ENCODE peak calls at places on chromosomes 16 and 17, in five cellular contexts. Q, N, O, P and R are unnamed samples.

GRCh38 chr17:83171661-83172060 is 92.3 kb downstream of the METRNL start:
- DNase-seq in N (peak; percentile 5), O (no peak), Q (no peak), P (peak; percentile 13), R (no peak)

GRCh38 chr17:4533522-4534502 is 21.4 kb downstream of the MYBBP1A start:
- DNase-seq in Q (no peak), N (no peak), P (no peak), O (no peak), R (no peak)

GRCh38 chr16:30761427-30761927 is 385 bp downstream of the CFAP119 start:
- DNase-seq in Q (no peak), N (no peak), P (no peak), O (no peak), R (peak; percentile 24)

GRCh38 chr17:58755577-58756245 is at the start of gene PPM1E:
- DNase-seq in P (no peak), Q (peak; percentile 38), O (peak; percentile 21), N (peak; percentile 9), R (peak; percentile 36)

GRCh38 chr16:57577214-57577613 is 34.8 kb downstream of the ADGRG5 start:
- DNase-seq in P (no peak), O (no peak), N (no peak), Q (no peak), R (no peak)

GRCh38 chr16:287298-287811 is 4.4 kb downstream of the PDIA2 start:
- DNase-seq in O (no peak), P (no peak), Q (no peak), N (no peak), R (no peak)

GRCh38 chr17:7650509-7651096 is at the start of gene ATP1B2:
- DNase-seq in N (peak; percentile 24), O (peak; percentile 8), Q (peak; percentile 31), P (peak; percentile 41), R (peak; percentile 25)

GRCh38 chr17:61362852-61363600 is 36.6 kb upstream of the TBX2 start:
- DNase-seq in N (no peak), Q (no peak), O (no peak), P (no peak), R (no peak)

GRCh38 chr17:78613423-78613822 is 36.2 kb upstream of the DNAH17 start:
- DNase-seq in Q (no peak), O (no peak), N (no peak), P (no peak), R (no peak)

GRCh38 chr16:54055191-54055590 is 231.4 kb downstream of the IRX3 start:
- DNase-seq in N (no peak), P (no peak), Q (no peak), O (no peak), R (no peak)

GRCh38 chr17:61294777-61295176 is 104.9 kb upstream of the TBX2 start:
- DNase-seq in P (no peak), Q (peak; percentile 51), N (no peak), O (peak; percentile 74), R (peak; percentile 36)

GRCh38 chr16:14007460-14007859 is 63.7 kb upstream of the MRTFB start:
- DNase-seq in O (peak; percentile 95), N (no peak), Q (peak; percentile 66), P (no peak), R (peak; percentile 72)

GRCh38 chr17:12973496-12974318 is 44.1 kb downstream of the ELAC2 start:
- DNase-seq in O (no peak), N (no peak), Q (no peak), P (no peak), R (peak; percentile 2)

GRCh38 chr17:37043201-37043600 is 94.4 kb downstream of the AATF start:
- DNase-seq in N (no peak), O (no peak), P (no peak), Q (peak; percentile 10), R (peak; percentile 5)

GRCh38 chr17:76667356-76667755 is 23.8 kb upstream of the ST6GALNAC1 start:
- DNase-seq in Q (no peak), P (no peak), N (no peak), O (no peak), R (no peak)

GRCh38 chr17:74822329-74823175 is 37.1 kb downstream of the GRIN2C start:
- DNase-seq in P (no peak), N (peak; percentile 40), Q (no peak), O (no peak), R (no peak)

GRCh38 chr16:30902070-30902972 is 5.9 kb downstream of the CTF1 start:
- DNase-seq in P (peak; percentile 34), O (peak; percentile 57), N (peak; percentile 32), Q (peak; percentile 64), R (peak; percentile 59)

DNA sequence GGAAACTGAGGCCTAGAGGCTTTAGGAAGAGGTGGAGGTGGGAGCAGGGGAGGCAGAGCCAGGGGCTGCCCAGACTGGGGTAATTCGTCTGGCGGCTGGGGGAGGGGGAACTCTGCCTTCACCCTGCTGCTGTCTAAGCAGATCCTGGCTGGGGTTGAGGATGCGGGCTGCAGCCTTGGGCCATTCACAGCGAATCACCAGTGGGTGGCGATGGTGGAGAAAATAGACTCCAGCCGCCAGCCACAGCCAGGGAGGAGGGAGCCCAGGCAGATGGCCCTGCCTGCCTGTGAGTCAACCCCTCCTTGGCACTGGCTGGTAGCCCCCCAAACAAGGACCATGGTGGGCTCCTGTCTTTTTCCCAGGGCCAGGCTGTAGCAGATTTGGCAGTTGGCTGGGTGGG is 41.7 kb upstream of the CDH5 start:
- DNase-seq in O (no peak), Q (peak; percentile 18), P (no peak), N (no peak), R (peak; percentile 9)
- TF ChIP-seq CTCF in O (peak; percentile 6), Q (peak; percentile 15), P (no peak), N (no peak), R (no peak)

GRCh38 chr17:38925263-38925995 is at the start of gene LASP1NB:
- DNase-seq in N (no peak), O (peak; percentile 50), Q (peak; percentile 57), P (no peak), R (peak; percentile 49)
- H3K4me3 ChIP-seq in N (no peak within 1 kb of the TSS), O (no peak within 1 kb of the TSS), Q (no peak within 1 kb of the TSS), P (no peak within 1 kb of the TSS), R (no peak within 1 kb of the TSS)

GRCh38 chr17:57600092-57600491 is 145.0 kb downstream of the CCDC182 start:
- DNase-seq in O (no peak), N (no peak), P (no peak), Q (no peak), R (peak; percentile 47)
- TF ChIP-seq CTCF in O (no peak), N (no peak), P (no peak), Q (no peak), R (no peak)

DNA sequence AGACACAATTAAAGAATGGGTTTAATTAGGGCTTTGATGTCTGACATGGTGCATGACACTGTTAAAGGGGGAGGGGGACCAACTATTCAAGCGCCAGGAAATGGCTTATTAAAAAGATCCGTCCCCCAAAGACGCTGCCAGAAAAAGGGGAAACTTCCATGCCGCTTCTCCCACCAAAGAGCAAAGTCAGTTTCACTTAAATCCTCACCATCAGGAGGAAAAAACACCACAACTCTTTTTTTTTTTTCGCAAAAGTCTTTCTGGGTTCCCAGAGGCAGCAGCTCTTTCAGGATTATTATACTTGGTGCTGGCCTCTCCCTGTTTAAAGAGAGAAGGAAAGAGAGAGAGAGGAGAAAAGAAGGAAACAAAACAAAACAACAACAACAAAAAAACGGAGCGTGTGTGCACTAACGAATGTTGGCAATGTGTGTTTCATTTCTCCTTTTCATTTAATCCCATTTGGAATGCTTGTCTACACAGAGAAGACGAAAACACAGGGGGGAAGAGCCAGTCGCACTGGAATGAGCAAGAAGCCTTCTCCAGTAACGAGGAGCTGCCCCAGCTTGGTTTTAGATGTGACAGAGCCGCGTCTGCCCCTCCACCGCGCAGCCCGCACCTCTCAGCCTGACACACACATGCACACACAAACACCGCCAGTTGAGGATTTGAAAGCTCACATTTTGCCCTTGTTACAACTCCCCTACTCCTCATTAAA is 32.6 kb upstream of the AXIN2 start:
- DNase-seq in O (no peak), P (no peak), N (peak; percentile 9), Q (peak; percentile 26), R (peak; percentile 34)
- H3K4me3 ChIP-seq in O (no peak overlapping the region), P (peak overlapping the region; percentile 9), N (no peak overlapping the region), Q (peak overlapping the region; percentile 30), R (no peak overlapping the region)

GRCh38 chr16:56281256-56281805 is 90.0 kb downstream of the GNAO1 start:
- DNase-seq in O (peak; percentile 2), Q (no peak), P (no peak), N (no peak), R (peak; percentile 24)
- TF ChIP-seq CTCF in O (peak; percentile 38), Q (peak; percentile 40), P (no peak), N (no peak), R (peak; percentile 48)

DNA sequence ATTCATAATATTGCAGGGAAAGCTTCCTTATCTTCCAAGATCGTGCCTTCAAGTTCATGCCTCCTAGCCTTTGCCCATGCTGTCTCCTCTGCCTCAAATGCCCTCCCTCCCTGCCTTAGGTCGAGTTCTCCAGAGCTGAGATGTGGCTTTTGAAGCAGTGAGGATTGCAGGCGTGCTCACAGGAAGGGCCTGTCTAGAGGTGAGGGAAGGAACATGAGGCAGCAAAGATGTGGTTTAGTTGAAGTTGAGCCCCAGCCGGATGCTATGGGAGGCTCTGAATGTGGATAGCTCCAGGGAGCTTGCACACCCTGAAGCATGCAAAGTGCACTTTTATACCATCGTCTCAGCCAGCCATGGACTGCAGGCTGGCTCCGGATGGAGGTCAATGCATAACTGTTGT is 754.6 kb upstream of the EEF2KMT start:
- DNase-seq in O (no peak), P (no peak), N (no peak), Q (no peak), R (no peak)
- H3K4me3 ChIP-seq in O (no peak overlapping the region), P (no peak overlapping the region), N (no peak overlapping the region), Q (no peak overlapping the region), R (no peak overlapping the region)

DNA sequence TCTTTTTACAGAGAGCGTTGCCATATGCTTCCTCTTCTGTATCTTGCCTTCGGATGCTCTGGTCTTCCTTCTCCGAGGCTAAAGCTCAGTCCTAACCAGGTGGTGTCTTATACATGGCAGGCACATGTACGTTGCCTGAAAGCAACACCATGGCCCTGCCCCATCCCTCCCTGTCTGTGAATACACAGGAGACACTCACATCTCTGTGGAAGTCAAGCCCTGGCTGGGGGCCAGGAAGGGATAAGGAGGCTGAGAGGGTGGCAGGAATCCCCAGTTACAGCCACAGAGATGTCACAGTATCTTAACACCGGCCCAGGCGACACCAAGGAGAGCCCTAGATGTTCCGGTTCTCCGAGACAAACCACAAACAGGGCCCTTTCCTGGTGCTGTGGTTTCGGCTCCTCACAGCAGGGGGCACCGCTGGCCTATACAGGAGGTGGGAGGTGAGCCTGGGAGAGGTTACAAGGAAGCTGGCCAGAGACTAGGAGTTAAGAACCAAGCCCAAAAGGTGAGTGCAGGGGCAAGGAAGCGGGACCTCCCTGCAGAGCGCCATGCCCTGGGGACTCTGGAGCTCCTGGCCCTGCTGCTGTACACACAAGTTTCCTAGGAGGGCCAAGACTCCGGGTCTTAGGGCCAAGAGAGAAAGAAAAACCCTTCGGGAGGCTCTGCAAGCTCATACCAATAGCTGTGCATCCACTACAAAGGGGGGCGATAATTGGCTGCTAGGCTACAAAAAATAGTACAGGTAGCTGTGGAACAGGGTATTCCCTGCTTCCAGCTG is 41.7 kb downstream of the SRL start:
- DNase-seq in Q (peak; percentile 68), P (peak; percentile 73), O (peak; percentile 60), N (peak; percentile 54), R (peak; percentile 72)
- TF ChIP-seq CTCF in Q (peak; percentile 84), P (peak; percentile 67), O (peak; percentile 88), N (peak; percentile 45), R (peak; percentile 90)